ENCODE peak calls at places on chromosomes 16 and 17, in six cellular contexts. Y is gastrocnemius medialis, U is testis, X is lung, B is IMR-90, I is dorsolateral prefrontal cortex. J is an unnamed sample.

GRCh38 chr16:48011888-48012658 is 143.7 kb downstream of the ABCC12 start:
- DNase-seq in Y (no peak), U (no peak), X (no peak), B (no peak), I (no peak), J (no peak)

GRCh38 chr16:24504467-24505345 is 34.7 kb upstream of the RBBP6 start:
- DNase-seq in Y (peak; percentile 8), U (peak; percentile 68), X (peak; percentile 50), B (peak; percentile 50), I (peak; percentile 60), J (peak; percentile 23)

GRCh38 chr17:49871211-49871610 is 23.3 kb upstream of the TAC4 start:
- DNase-seq in Y (no peak), U (no peak), X (no peak), B (no peak), I (no peak), J (no peak)

GRCh38 chr16:1159973-1160772 is 7.3 kb downstream of the CACNA1H start:
- DNase-seq in Y (peak; percentile 8), U (peak; percentile 78), X (no peak), B (no peak), I (peak; percentile 75), J (peak; percentile 86)

GRCh38 chr17:3032258-3033247 is 30.9 kb downstream of the OR1D5 start:
- DNase-seq in Y (no peak), U (no peak), X (no peak), B (no peak), I (peak; percentile 29), J (peak; percentile 14)

GRCh38 chr17:14038206-14038605 is 31.1 kb upstream of the COX10 start:
- DNase-seq in Y (no peak), U (no peak), X (no peak), B (peak; percentile 63), I (no peak), J (no peak)

GRCh38 chr17:75771334-75772281 is 6.6 kb upstream of the GALK1 start:
- DNase-seq in Y (no peak), U (no peak), X (no peak), B (peak; percentile 25), I (peak; percentile 21), J (peak; percentile 23)

GRCh38 chr17:28549274-28550132 is 2.9 kb downstream of the UNC119 start:
- DNase-seq in Y (no peak), U (no peak), X (no peak), B (no peak), I (no peak), J (peak; percentile 30)

GRCh38 chr17:851986-852385 is 69.8 kb downstream of the MRM3 start:
- DNase-seq in Y (no peak), U (no peak), X (no peak), B (no peak), I (no peak), J (no peak)
- H3K27ac ChIP-seq in Y (peak overlapping the region; percentile 90), U (no peak overlapping the region), X (peak overlapping the region; percentile 49), B (no peak overlapping the region), I (no peak overlapping the region), J (no peak overlapping the region)

GRCh38 chr17:52465407-52465806 is 306.9 kb upstream of the CA10 start:
- DNase-seq in Y (no peak), U (no peak), X (no peak), B (no peak), I (no peak), J (no peak)

DNA sequence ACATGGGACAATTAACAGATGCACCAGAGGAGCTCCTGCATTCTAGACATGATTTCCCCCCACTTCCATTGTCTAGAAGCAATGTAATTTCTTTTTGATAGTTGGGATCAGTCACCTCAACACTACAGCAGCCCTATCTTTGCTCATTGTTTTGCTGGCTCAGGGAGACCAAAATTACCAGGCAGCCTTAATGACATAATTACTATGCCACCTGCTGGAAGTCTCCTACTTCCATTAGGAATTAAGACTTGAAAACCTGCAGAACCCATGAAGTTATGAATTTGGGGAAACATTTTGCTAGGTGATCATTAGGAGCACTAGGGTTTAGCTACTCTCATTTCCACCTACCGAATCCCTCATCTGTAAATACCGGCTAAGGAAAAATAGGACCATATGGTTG is 312.0 kb upstream of the CA10 start:
- DNase-seq in Y (no peak), U (no peak), X (no peak), B (no peak), I (no peak), J (no peak)
- TF ChIP-seq CTCF in Y (no peak), U (no peak), X (no peak), B (no peak), I (no peak), J (no peak)

DNA sequence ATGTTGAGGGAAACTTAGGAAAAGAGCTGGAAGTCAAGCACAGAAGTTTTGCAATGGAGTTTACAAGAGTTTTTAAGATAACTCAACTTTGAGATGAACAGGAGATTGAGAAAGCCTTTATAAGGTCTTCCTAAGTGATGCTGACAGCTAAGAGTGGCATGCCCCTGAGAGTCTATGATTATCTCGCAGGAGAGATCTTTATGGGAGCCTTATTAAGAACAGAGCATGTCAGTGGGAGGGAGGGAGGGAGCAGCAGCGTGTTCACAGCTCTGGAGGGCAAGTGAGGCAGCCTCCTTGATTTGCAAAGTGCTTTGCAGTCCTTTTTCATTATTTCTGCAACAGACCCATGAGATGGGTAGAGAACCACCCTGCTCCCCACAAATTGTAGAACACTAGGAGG is 30.7 kb downstream of the GNAO1 start:
- DNase-seq in Y (no peak), U (no peak), X (no peak), B (no peak), I (no peak), J (no peak)
- H3K27ac ChIP-seq in Y (no peak overlapping the region), U (no peak overlapping the region), X (no peak overlapping the region), B (no peak overlapping the region), I (peak overlapping the region; percentile 64), J (no peak overlapping the region)

GRCh38 chr17:45780921-45781320 is 3.2 kb upstream of the CRHR1 start:
- DNase-seq in Y (no peak), U (no peak), X (no peak), B (no peak), I (no peak), J (no peak)

GRCh38 chr17:45783593-45784292 is 377 bp upstream of the CRHR1 start:
- DNase-seq in Y (no peak), U (peak; percentile 25), X (no peak), B (no peak), I (peak; percentile 56), J (no peak)

GRCh38 chr17:45784583-45785372 is 658 bp downstream of the CRHR1 start:
- DNase-seq in Y (no peak), U (peak; percentile 33), X (no peak), B (no peak), I (peak; percentile 57), J (peak; percentile 18)

GRCh38 chr17:45784293-45784582 is at the start of gene CRHR1:
- DNase-seq in Y (no peak), U (no peak), X (no peak), B (no peak), I (peak; percentile 53), J (no peak)

DNA sequence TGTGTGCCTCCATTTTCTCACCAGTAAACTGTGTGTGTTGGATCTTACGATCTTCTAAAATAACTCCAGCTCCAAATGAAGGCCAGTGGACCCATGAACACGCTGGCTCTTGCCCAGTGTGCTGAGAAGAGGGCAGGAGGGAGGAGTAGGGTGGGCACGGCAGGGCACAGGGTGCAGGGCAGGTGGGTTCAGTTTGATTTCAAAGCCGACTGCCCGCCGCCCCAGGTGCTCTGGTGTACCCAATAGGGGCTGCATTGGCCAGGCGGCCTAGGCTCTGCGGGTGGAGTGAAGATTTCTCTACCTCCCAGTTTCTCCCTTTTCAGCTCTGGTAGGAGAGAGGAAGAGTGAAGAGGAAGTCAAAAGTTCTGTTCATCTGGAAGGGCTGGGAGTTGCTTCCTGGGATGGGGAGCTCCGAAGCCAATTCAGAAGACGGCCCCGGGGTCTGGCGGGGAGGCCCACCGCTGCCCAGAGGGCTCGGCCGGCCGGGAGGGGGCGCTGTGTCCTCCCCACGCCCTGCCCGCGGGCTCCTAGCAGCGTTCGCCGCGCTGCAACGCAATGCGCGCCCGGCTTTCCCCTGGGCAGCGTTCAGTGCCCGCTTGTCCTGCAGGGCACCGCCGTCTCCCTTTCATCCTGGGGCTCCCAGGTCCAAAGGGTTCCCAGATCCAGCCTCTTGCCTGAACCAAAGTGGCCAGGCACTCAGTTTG is 1.1 kb upstream of the CRHR1 start:
- DNase-seq in Y (no peak), U (peak; percentile 54), X (no peak), B (no peak), I (peak; percentile 78), J (no peak)
- TF ChIP-seq CTCF in Y (peak; percentile 18), U (peak; percentile 66), X (no peak), B (peak; percentile 29), I (peak; percentile 67), J (peak; percentile 32)

GRCh38 chr16:84724619-84725307 is 25.0 kb downstream of the USP10 start:
- DNase-seq in Y (no peak), U (no peak), X (no peak), B (peak; percentile 44), I (no peak), J (no peak)

GRCh38 chr16:84725481-84726078 is 25.8 kb downstream of the USP10 start:
- DNase-seq in Y (no peak), U (no peak), X (no peak), B (no peak), I (no peak), J (no peak)

GRCh38 chr16:84728853-84729424 is 29.1 kb downstream of the USP10 start:
- DNase-seq in Y (no peak), U (no peak), X (no peak), B (no peak), I (no peak), J (no peak)

GRCh38 chr16:84726670-84727467 is 27.1 kb downstream of the USP10 start:
- DNase-seq in Y (peak; percentile 14), U (no peak), X (peak; percentile 35), B (no peak), I (no peak), J (no peak)

DNA sequence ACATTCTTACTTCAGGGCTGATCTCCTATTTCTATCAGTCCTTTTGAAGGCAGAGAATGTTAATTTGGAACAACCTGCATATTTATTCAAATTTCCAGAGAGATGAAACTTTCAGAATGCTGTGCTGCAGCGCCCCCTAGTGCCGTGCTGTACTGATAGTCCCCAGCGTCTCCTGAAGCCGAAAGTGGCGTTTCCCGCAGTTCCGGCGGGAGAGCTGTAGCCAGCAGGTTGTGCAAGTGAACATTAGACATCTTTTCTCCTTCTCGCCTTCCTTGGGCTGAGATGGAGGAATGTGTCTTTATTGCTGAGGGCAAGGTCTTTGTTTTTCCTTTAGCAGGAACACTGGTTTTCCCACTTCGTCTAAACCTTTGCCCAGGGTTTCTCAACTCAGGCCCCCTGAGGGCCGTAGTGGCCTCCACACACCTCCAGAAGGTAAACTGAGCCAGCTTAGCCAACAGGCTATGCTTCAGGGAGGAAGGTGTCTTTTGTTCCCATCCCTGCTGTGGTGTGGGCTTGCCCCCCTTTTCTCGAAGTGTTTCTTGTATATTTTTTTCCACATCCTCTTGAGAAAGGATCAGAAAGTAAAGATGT is 26.4 kb downstream of the USP10 start:
- DNase-seq in Y (peak; percentile 66), U (peak; percentile 95), X (peak; percentile 89), B (peak; percentile 85), I (peak; percentile 85), J (peak; percentile 96)
- H3K27ac ChIP-seq in Y (peak overlapping the region; percentile 1), U (no peak overlapping the region), X (peak overlapping the region; percentile 51), B (peak overlapping the region; percentile 24), I (peak overlapping the region; percentile 28), J (no peak overlapping the region)